ENCODE peak calls at places on chromosome 9, in eight cellular contexts. I is AG04450; X is nucleus accumbens; B is NCI-H510A; A is HTR-8/SVneo; P is caudate nucleus; O is M059J; Q is Jurkat, Clone E6-1. J is an unnamed sample.

GRCh38 chr9:79565245-79565644 is 6.5 kb upstream of the TLE4 start:
- DNase-seq in I (no peak), X (no peak), B (no peak), A (no peak), P (no peak), O (peak; percentile 34), Q (no peak), J (no peak)

GRCh38 chr9:79524266-79524665 is 47.5 kb upstream of the TLE4 start:
- DNase-seq in I (peak; percentile 7), X (no peak), B (no peak), A (no peak), P (no peak), O (peak; percentile 67), Q (no peak), J (no peak)

GRCh38 chr9:128106181-128106939 is 21.2 kb downstream of the PTGES2 start:
- DNase-seq in I (no peak), X (no peak), B (no peak), A (no peak), P (no peak), O (no peak), Q (peak; percentile 55), J (no peak)

GRCh38 chr9:88696501-88696900 is 161.5 kb downstream of the NXNL2 start:
- DNase-seq in I (no peak), X (no peak), B (no peak), A (no peak), P (no peak), O (no peak), Q (no peak), J (no peak)

GRCh38 chr9:37412431-37413151 is 9.9 kb upstream of the GRHPR start:
- DNase-seq in I (no peak), X (no peak), B (no peak), A (peak; percentile 48), P (no peak), O (peak; percentile 99), Q (no peak), J (no peak)

GRCh38 chr9:19408316-19408692 is 505 bp upstream of the ACER2 start:
- DNase-seq in I (no peak), X (no peak), B (no peak), A (no peak), P (no peak), O (no peak), Q (no peak), J (no peak)

GRCh38 chr9:100505564-100506159 is 32.7 kb downstream of the TMEFF1 start:
- DNase-seq in I (peak; percentile 4), X (no peak), B (no peak), A (peak; percentile 57), P (no peak), O (peak; percentile 62), Q (peak; percentile 54), J (no peak)

GRCh38 chr9:137044502-137045177 is 1.3 kb downstream of the NPDC1 start:
- DNase-seq in I (no peak), X (no peak), B (peak; percentile 83), A (no peak), P (no peak), O (peak; percentile 52), Q (no peak), J (no peak)

GRCh38 chr9:128921881-128922763 is 1.3 kb downstream of the PHYHD1 start:
- DNase-seq in I (no peak), X (no peak), B (no peak), A (no peak), P (no peak), O (no peak), Q (no peak), J (no peak)

GRCh38 chr9:87277346-87277745 is 220.3 kb upstream of the DAPK1 start:
- DNase-seq in I (no peak), X (no peak), B (no peak), A (no peak), P (no peak), O (peak; percentile 67), Q (no peak), J (no peak)

GRCh38 chr9:89667730-89668129 is 62.9 kb downstream of the GADD45G start:
- DNase-seq in I (no peak), X (no peak), B (peak; percentile 87), A (no peak), P (no peak), O (no peak), Q (peak; percentile 20), J (no peak)

GRCh38 chr9:132163876-132164603 is 2.2 kb downstream of the NTNG2 start:
- DNase-seq in I (no peak), X (no peak), B (no peak), A (no peak), P (no peak), O (no peak), Q (no peak), J (no peak)

GRCh38 chr9:81470864-81471263 is 218.5 kb downstream of the TLE1 start:
- DNase-seq in I (no peak), X (no peak), B (no peak), A (no peak), P (no peak), O (no peak), Q (no peak), J (no peak)

GRCh38 chr9:130741024-130741305 is 47.4 kb downstream of the EXOSC2 start:
- DNase-seq in I (no peak), X (no peak), B (no peak), A (no peak), P (no peak), O (no peak), Q (no peak), J (no peak)

GRCh38 chr9:3035594-3036389 is 191.9 kb upstream of the PUM3 start:
- DNase-seq in I (no peak), X (no peak), B (no peak), A (no peak), P (no peak), O (no peak), Q (no peak), J (no peak)

GRCh38 chr9:12415361-12415760 is 277.8 kb upstream of the TYRP1 start:
- DNase-seq in I (no peak), X (no peak), B (no peak), A (no peak), P (no peak), O (no peak), Q (no peak), J (no peak)

GRCh38 chr9:126637002-126637849 is 23.5 kb downstream of the LMX1B start:
- DNase-seq in I (no peak), X (peak; percentile 8), B (no peak), A (no peak), P (peak; percentile 37), O (no peak), Q (no peak), J (no peak)

GRCh38 chr9:127739614-127740322 is 4.7 kb upstream of the TOR2A start:
- DNase-seq in I (no peak), X (no peak), B (no peak), A (no peak), P (no peak), O (no peak), Q (no peak), J (no peak)

GRCh38 chr9:88535932-88536324 is 950 bp downstream of the NXNL2 start:
- DNase-seq in I (no peak), X (no peak), B (no peak), A (peak; percentile 20), P (no peak), O (no peak), Q (no peak), J (no peak)

GRCh38 chr9:111891910-111892499 is 4.6 kb upstream of the UGCG start:
- DNase-seq in I (no peak), X (no peak), B (peak; percentile 93), A (peak; percentile 32), P (no peak), O (peak; percentile 66), Q (no peak), J (no peak)

GRCh38 chr9:109463924-109464625 is 34.0 kb downstream of the PTPN3 start:
- DNase-seq in I (no peak), X (no peak), B (no peak), A (no peak), P (no peak), O (peak; percentile 26), Q (peak; percentile 44), J (no peak)

GRCh38 chr9:108444400-108445358 is 411.1 kb downstream of the ACTL7B start:
- DNase-seq in I (peak; percentile 86), X (no peak), B (peak; percentile 79), A (peak; percentile 64), P (no peak), O (peak; percentile 93), Q (no peak), J (no peak)

GRCh38 chr9:132485454-132485853 is 75.4 kb downstream of the CFAP77 start:
- DNase-seq in I (no peak), X (no peak), B (peak; percentile 42), A (no peak), P (no peak), O (peak; percentile 5), Q (no peak), J (no peak)

GRCh38 chr9:86700601-86701000 is 246.7 kb downstream of the GAS1 start:
- DNase-seq in I (no peak), X (no peak), B (no peak), A (no peak), P (no peak), O (no peak), Q (no peak), J (peak; percentile 6)

GRCh38 chr9:113593682-113594281 is 130.3 kb downstream of the RGS3 start:
- DNase-seq in I (peak; percentile 91), X (peak; percentile 80), B (no peak), A (peak; percentile 93), P (peak; percentile 72), O (peak; percentile 100), Q (no peak), J (peak; percentile 69)

GRCh38 chr9:113505963-113506624 is 42.6 kb downstream of the RGS3 start:
- DNase-seq in I (no peak), X (no peak), B (no peak), A (no peak), P (no peak), O (no peak), Q (no peak), J (no peak)

GRCh38 chr9:110081395-110081794 is 126.6 kb downstream of the C9orf152 start:
- DNase-seq in I (no peak), X (no peak), B (peak; percentile 26), A (no peak), P (no peak), O (peak; percentile 78), Q (no peak), J (no peak)

GRCh38 chr9:75063556-75064305 is 24.2 kb downstream of the NMRK1 start:
- DNase-seq in I (no peak), X (no peak), B (no peak), A (no peak), P (no peak), O (peak; percentile 46), Q (no peak), J (no peak)

GRCh38 chr9:97853844-97854695 is 1.0 kb downstream of the FOXE1 start:
- DNase-seq in I (no peak), X (no peak), B (peak; percentile 48), A (no peak), P (no peak), O (no peak), Q (no peak), J (peak; percentile 42)

GRCh38 chr9:84382728-84383127 is 42.2 kb upstream of the SLC28A3 start:
- DNase-seq in I (no peak), X (no peak), B (no peak), A (no peak), P (no peak), O (no peak), Q (no peak), J (no peak)